ENCODE peak calls at places on chromosomes 13 and 19, in five cellular contexts. Z is endodermal cell, K is astrocyte, C is body of pancreas, R is fibroblast of lung. Y is an unnamed sample. For H3K4me1 and H3K27me3, the result is how much of the 10 kb centered on the place peaks cover.

GRCh38 chr19:40214936-40215335 is 3.2 kb downstream of the TTC9B start:
- DNase-seq in Z (no peak), K (no peak), C (no peak), R (no peak), Y (no peak)

GRCh38 chr13:47250141-47250540 is 353.3 kb upstream of the HTR2A start:
- DNase-seq in Z (no peak), K (peak), C (no peak), R (peak), Y (no peak)

GRCh38 chr13:37648604-37649003 is 50.0 kb upstream of the POSTN start:
- DNase-seq in Z (no peak), K (peak), C (no peak), R (peak), Y (no peak)

GRCh38 chr19:5369962-5370367 is 29.4 kb upstream of the PTPRS start:
- DNase-seq in Z (peak), K (no peak), C (peak), R (peak), Y (no peak)

GRCh38 chr13:49214917-49215376 is 5.2 kb upstream of the MLNR start:
- DNase-seq in Z (peak), K (no peak), C (peak), R (no peak), Y (no peak)

GRCh38 chr19:16778796-16779411 is 50.3 kb upstream of the SIN3B start:
- DNase-seq in Z (peak), K (peak), C (peak), R (peak), Y (peak)

GRCh38 chr13:35252536-35253205 is 223.8 kb downstream of the MAB21L1 start:
- DNase-seq in Z (no peak), K (no peak), C (no peak), R (no peak), Y (no peak)

GRCh38 chr13:40876020-40876738 is 86.8 kb downstream of the SLC25A15 start:
- DNase-seq in Z (no peak), K (no peak), C (no peak), R (no peak), Y (no peak)

GRCh38 chr13:44434441-44435141 is 61.0 kb downstream of the SERP2 start:
- DNase-seq in Z (peak), K (no peak), C (no peak), R (no peak), Y (no peak)

GRCh38 chr13:32426981-32427851 is 714 bp downstream of the N4BP2L1 start:
- DNase-seq in Z (peak), K (no peak), C (peak), R (no peak), Y (no peak)

GRCh38 chr19:1789282-1790020 is 22.6 kb downstream of the ATP8B3 start:
- DNase-seq in Z (peak), K (no peak), C (no peak), R (no peak), Y (no peak)

GRCh38 chr13:106230450-106230849 is 305.0 kb downstream of the EFNB2 start:
- DNase-seq in Z (no peak), K (peak), C (no peak), R (peak), Y (no peak)

GRCh38 chr13:88068316-88068715 is 397.1 kb downstream of the SLITRK5 start:
- DNase-seq in Z (no peak), K (peak), C (no peak), R (no peak), Y (no peak)

GRCh38 chr19:9782282-9782681 is 13.7 kb upstream of the ZNF846 start:
- DNase-seq in Z (no peak), K (no peak), C (no peak), R (no peak), Y (no peak)

GRCh38 chr19:1503089-1503924 is 9.5 kb downstream of the ADAMTSL5 start:
- DNase-seq in Z (peak), K (no peak), C (peak), R (peak), Y (no peak)

GRCh38 chr13:60095300-60095699 is 68.4 kb downstream of the DIAPH3 start:
- DNase-seq in Z (no peak), K (no peak), C (no peak), R (no peak), Y (no peak)

GRCh38 chr13:24149306-24150032 is 11.1 kb upstream of the SPATA13 start:
- DNase-seq in Z (no peak), K (peak), C (no peak), R (peak), Y (no peak)

GRCh38 chr13:22926176-22927007 is 254.4 kb upstream of the SGCG start:
- DNase-seq in Z (peak), K (peak), C (peak), R (peak), Y (no peak)

GRCh38 chr19:33502521-33502920 is 19.1 kb downstream of the PEPD start:
- DNase-seq in Z (no peak), K (no peak), C (no peak), R (no peak), Y (no peak)

GRCh38 chr19:19382118-19382517 is 23.4 kb upstream of the GATAD2A start:
- DNase-seq in Z (no peak), K (no peak), C (no peak), R (no peak), Y (no peak)

GRCh38 chr19:7917292-7918061 is 2.7 kb upstream of the SNAPC2 start:
- DNase-seq in Z (peak), K (peak), C (peak), R (peak), Y (no peak)

GRCh38 chr19:18168673-18169381 is 4.8 kb upstream of the IFI30 start:
- DNase-seq in Z (no peak), K (no peak), C (no peak), R (no peak), Y (no peak)

GRCh38 chr13:48446454-48446853 is 33.5 kb upstream of the LPAR6 start:
- DNase-seq in Z (no peak), K (peak), C (no peak), R (peak), Y (no peak)

GRCh38 chr19:5826531-5827341 is 12.8 kb downstream of the FUT6 start:
- DNase-seq in Z (peak), K (no peak), C (peak), R (peak), Y (no peak)

GRCh38 chr19:35978832-35979365 is 16.1 kb upstream of the SDHAF1 start:
- DNase-seq in Z (no peak), K (no peak), C (no peak), R (no peak), Y (no peak)

GRCh38 chr13:34943675-34944634 is 1.9 kb downstream of the NBEA start:
- DNase-seq in Z (no peak), K (no peak), C (no peak), R (no peak), Y (no peak)

GRCh38 chr19:58033741-58034475 is at the start of gene ZSCAN1:
- DNase-seq in Z (peak), K (peak), C (peak), R (peak), Y (no peak)

GRCh38 chr19:575527-576506 is 3.4 kb downstream of the BSG start:
- DNase-seq in Z (peak), K (peak), C (peak), R (peak), Y (no peak)

GRCh38 chr13:62747152-62747551 is 1331.5 kb upstream of the PCDH20 start:
- DNase-seq in Z (no peak), K (no peak), C (no peak), R (no peak), Y (no peak)

GRCh38 chr19:48495391-48495790 is 16.2 kb downstream of the LMTK3 start:
- DNase-seq in Z (no peak), K (no peak), C (no peak), R (no peak), Y (no peak)

GRCh38 chr13:109569938-109570711 is 216.3 kb downstream of the IRS2 start:
- DNase-seq in Z (no peak), K (no peak), C (no peak), R (no peak), Y (no peak)

GRCh38 chr13:45350152-45350551 is 9.2 kb upstream of the TPT1 start:
- DNase-seq in Z (no peak), K (no peak), C (no peak), R (no peak), Y (no peak)

GRCh38 chr19:18290250-18291018 is 9.0 kb upstream of the JUND start:
- DNase-seq in Z (peak), K (no peak), C (no peak), R (no peak), Y (no peak)

GRCh38 chr19:18519962-18520847 is 1.7 kb downstream of the ELL start:
- DNase-seq in Z (peak), K (peak), C (peak), R (peak), Y (no peak)

GRCh38 chr19:27867981-27868380 is 1345.0 kb downstream of the UQCRFS1 start:
- DNase-seq in Z (no peak), K (no peak), C (no peak), R (no peak), Y (no peak)

GRCh38 chr19:49570997-49571676 is 9.2 kb downstream of the NOSIP start:
- DNase-seq in Z (peak), K (no peak), C (no peak), R (no peak), Y (no peak)

GRCh38 chr19:49573009-49573408 is 7.3 kb downstream of the NOSIP start:
- DNase-seq in Z (no peak), K (no peak), C (no peak), R (no peak), Y (no peak)

GRCh38 chr19:49573451-49573850 is 6.9 kb downstream of the NOSIP start:
- DNase-seq in Z (no peak), K (no peak), C (no peak), R (no peak), Y (no peak)

GRCh38 chr19:49567722-49568454 is 12.5 kb downstream of the NOSIP start:
- DNase-seq in Z (no peak), K (no peak), C (no peak), R (peak), Y (no peak)

DNA sequence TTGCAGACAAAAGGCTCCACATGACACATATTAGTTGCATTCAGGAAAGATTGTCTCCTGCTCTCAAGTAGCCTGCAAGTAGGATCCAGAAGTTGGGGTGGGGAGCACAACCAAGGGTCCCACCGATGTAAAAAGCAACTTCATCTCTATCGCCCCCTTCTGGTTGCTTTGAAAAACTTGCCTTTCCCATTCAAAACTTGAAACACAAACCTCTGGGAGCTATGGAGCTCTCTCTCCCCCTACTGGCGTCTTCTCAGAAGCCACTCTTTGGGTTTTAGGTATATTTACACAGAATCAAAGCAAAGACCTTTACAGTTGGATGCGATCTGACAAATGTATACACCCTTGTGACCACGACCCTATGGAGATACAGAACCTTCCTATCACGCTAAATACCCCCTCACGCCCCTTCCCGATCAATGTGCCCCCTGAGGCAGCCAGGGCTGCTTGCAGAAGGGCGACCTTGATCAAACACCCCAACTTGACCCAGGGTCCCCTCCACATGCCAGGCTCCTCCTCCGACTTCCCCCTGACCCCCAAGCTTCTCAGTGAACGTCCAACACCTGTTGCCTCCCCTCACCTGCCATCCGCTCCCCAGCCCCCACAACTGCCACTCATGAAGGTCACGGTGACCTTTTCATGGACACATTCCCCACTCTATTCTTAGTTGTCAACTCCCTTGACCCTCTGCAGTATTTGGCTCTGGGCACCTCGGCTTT is 10.1 kb downstream of the NOSIP start:
- DNase-seq in Z (peak), K (peak), C (peak), R (peak), Y (no peak)
- H3K4me1 ChIP-seq in Z (under half), K (under half), C (under half), R (under half), Y (under half)

GRCh38 chr19:53884256-53884655 is 2.3 kb downstream of the PRKCG start:
- DNase-seq in Z (peak), K (no peak), C (no peak), R (no peak), Y (no peak)
- H3K27me3 ChIP-seq in Z (half or more), K (half or more), C (under half), R (under half), Y (under half)

GRCh38 chr19:45099465-45100201 is 6.7 kb downstream of the PPP1R37 start:
- DNase-seq in Z (peak), K (no peak), C (peak), R (peak), Y (no peak)

GRCh38 chr19:45097450-45097775 is 4.4 kb downstream of the PPP1R37 start:
- DNase-seq in Z (no peak), K (no peak), C (no peak), R (no peak), Y (no peak)

GRCh38 chr19:45098521-45099464 is 5.8 kb downstream of the PPP1R37 start:
- DNase-seq in Z (peak), K (peak), C (peak), R (peak), Y (no peak)

GRCh38 chr19:45096700-45097099 is 3.7 kb downstream of the PPP1R37 start:
- DNase-seq in Z (peak), K (no peak), C (no peak), R (no peak), Y (no peak)

GRCh38 chr19:45097776-45098520 is 5.0 kb downstream of the PPP1R37 start:
- DNase-seq in Z (peak), K (peak), C (peak), R (peak), Y (no peak)
- H3K4me1 ChIP-seq in Z (under half), K (half or more), C (half or more), R (under half), Y (under half)

GRCh38 chr19:12833418-12833746 is 997 bp downstream of the RTBDN start:
- DNase-seq in Z (no peak), K (no peak), C (no peak), R (no peak), Y (no peak)
- H3K27me3 ChIP-seq in Z (half or more), K (half or more), C (under half), R (under half), Y (under half)

GRCh38 chr13:102599451-102600012 is 2.7 kb downstream of the TPP2 start:
- DNase-seq in Z (no peak), K (no peak), C (no peak), R (no peak), Y (no peak)
- H3K4me1 ChIP-seq in Z (under half), K (under half), C (under half), R (under half), Y (under half)

GRCh38 chr13:27966641-27967202 is 2.4 kb downstream of the CDX2 start:
- DNase-seq in Z (peak), K (no peak), C (no peak), R (no peak), Y (no peak)

GRCh38 chr13:27965740-27966640 is 3.1 kb downstream of the CDX2 start:
- DNase-seq in Z (peak), K (no peak), C (peak), R (no peak), Y (no peak)

GRCh38 chr13:27964741-27965323 is 4.3 kb downstream of the CDX2 start:
- DNase-seq in Z (peak), K (no peak), C (no peak), R (no peak), Y (no peak)

GRCh38 chr13:27967203-27967735 is 1.8 kb downstream of the CDX2 start:
- DNase-seq in Z (no peak), K (no peak), C (no peak), R (no peak), Y (no peak)

DNA sequence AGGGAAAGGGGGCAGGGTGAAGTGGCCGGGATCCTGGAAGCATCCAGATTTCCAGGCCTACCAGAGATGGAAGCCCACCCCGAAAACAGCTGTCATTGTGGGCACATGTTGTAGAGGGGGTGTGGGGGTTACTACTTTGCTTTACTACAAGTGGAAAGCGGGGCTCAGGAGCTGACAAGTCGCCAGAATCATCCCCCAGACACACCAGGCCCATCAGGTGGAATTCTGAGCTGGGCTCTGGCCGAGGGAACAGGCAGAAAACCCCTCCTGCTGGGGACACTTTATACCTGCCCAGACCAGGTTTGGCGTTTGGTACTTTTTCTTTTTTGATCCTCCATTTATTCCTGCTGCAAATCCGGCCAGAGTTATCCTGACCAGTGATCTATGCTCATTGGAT is 3.8 kb downstream of the CDX2 start:
- DNase-seq in Z (peak), K (no peak), C (no peak), R (no peak), Y (no peak)
- H3K27me3 ChIP-seq in Z (half or more), K (half or more), C (under half), R (half or more), Y (half or more)

DNA sequence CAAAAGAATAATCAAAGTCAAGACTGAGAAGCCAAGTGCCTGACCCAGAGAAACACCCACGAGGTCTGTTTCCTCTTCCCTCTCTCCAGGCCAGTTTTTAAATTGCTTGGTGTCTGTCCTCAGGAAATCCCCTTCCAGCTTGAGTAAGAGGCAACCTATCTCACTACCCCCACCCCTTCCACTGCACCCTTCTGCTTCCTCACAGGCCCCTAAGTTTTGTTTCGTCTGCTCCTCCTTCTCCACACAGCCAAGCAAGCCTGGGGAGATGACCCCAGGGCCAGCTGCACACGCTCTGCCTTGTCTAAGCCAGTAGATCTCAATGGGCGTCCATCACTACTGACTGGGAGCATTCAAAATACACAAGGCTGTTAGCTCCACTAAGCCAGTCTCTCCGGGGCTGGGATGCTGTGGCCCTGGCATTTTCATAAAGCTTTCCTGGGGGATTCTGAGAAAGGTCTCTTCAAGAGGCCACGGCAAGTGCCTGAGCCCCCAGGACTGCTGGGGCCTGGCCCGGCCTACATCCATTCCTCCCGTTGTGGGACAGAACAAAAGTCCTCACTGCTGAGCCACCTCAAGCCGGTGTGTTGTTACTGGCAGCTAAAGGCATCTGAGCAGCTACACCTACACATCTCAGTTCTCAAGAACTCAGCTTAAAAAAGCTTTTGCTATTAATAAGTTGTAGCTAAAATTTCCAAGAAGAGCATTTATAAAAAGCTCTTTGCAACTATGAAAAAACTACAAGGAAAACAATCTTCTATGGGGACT is 14.9 kb upstream of the IL4I1 start:
- DNase-seq in Z (no peak), K (no peak), C (no peak), R (no peak), Y (no peak)
- H3K4me1 ChIP-seq in Z (under half), K (under half), C (under half), R (under half), Y (under half)

GRCh38 chr13:21670883-21671792 is at the start of gene FGF9:
- DNase-seq in Z (peak), K (peak), C (peak), R (peak), Y (no peak)
- H3K27me3 ChIP-seq in Z (half or more), K (under half), C (under half), R (under half), Y (half or more)